ENCODE peak calls at places on chromosomes 2 and 18, in nine cellular contexts. Q is mammary epithelial cell, N is heart left ventricle, X is SJSA1, F is uterus, J is IMR-90, E is ascending aorta, H is stomach, A is pancreas. I is an unnamed sample. For H3K27me3, the result is how much of the 10 kb centered on the place peaks cover.

GRCh38 chr18:57095884-57096283 is 51.0 kb upstream of the BOD1L2 start:
- DNase-seq in X (no peak), H (no peak), Q (no peak), A (no peak), E (no peak), F (no peak), J (no peak), N (no peak), I (no peak)

GRCh38 chr2:24893934-24894333 is 26.1 kb downstream of the ADCY3 start:
- DNase-seq in X (peak), A (no peak), E (no peak), F (no peak), H (no peak), J (peak), N (no peak), Q (no peak), I (no peak)

GRCh38 chr2:44358498-44358897 is 2.8 kb downstream of the PREPL start:
- DNase-seq in X (no peak), A (peak), F (no peak), Q (peak), J (peak), E (no peak), N (peak), H (peak), I (peak)

GRCh38 chr2:173817582-173817981 is 147.6 kb downstream of the SP3 start:
- DNase-seq in Q (no peak), H (no peak), J (no peak), N (no peak), E (no peak), A (no peak), F (no peak), X (no peak), I (no peak)

GRCh38 chr2:191446910-191447309 is 201.7 kb downstream of the MYO1B start:
- DNase-seq in J (no peak), A (no peak), N (no peak), Q (no peak), E (no peak), X (no peak), F (no peak), H (no peak), I (no peak)

GRCh38 chr2:20595439-20596192 is 55.3 kb downstream of the HS1BP3 start:
- DNase-seq in A (no peak), J (peak), E (peak), X (peak), Q (peak), F (peak), H (peak), N (no peak), I (no peak)

GRCh38 chr2:189613077-189613636 is 32.6 kb upstream of the SLC40A1 start:
- DNase-seq in H (no peak), N (peak), E (peak), X (peak), Q (no peak), A (peak), J (peak), F (no peak), I (no peak)

GRCh38 chr2:112110966-112111365 is 27.2 kb upstream of the FBLN7 start:
- DNase-seq in E (no peak), F (no peak), A (no peak), N (no peak), H (no peak), X (no peak), J (no peak), Q (no peak), I (no peak)

GRCh38 chr18:31261792-31262582 is 56.0 kb upstream of the DSG1 start:
- DNase-seq in J (no peak), X (no peak), H (no peak), N (no peak), Q (no peak), A (no peak), F (no peak), E (no peak), I (no peak)

GRCh38 chr2:180057706-180058412 is 50.8 kb upstream of the CWC22 start:
- DNase-seq in A (no peak), N (no peak), X (no peak), J (no peak), Q (no peak), F (no peak), E (no peak), H (no peak), I (no peak)

GRCh38 chr2:174593574-174594203 is 3.9 kb downstream of the WIPF1 start:
- DNase-seq in Q (peak), N (peak), H (no peak), E (no peak), A (no peak), X (peak), F (no peak), J (peak), I (peak)

GRCh38 chr2:196131949-196132925 is 39.1 kb downstream of the STK17B start:
- DNase-seq in J (peak), F (no peak), H (no peak), E (no peak), X (peak), N (no peak), A (no peak), Q (no peak), I (no peak)

GRCh38 chr2:144471316-144472045 is 48.4 kb downstream of the ZEB2 start:
- DNase-seq in N (no peak), A (no peak), X (no peak), E (no peak), H (no peak), F (no peak), Q (no peak), J (no peak), I (no peak)

GRCh38 chr18:48573632-48574293 is 34.9 kb downstream of the CTIF start:
- DNase-seq in J (no peak), H (no peak), A (no peak), N (no peak), X (no peak), E (no peak), F (no peak), Q (no peak), I (no peak)

GRCh38 chr2:214801768-214802397 is 7.6 kb downstream of the BARD1 start:
- DNase-seq in E (no peak), H (no peak), N (no peak), Q (no peak), J (no peak), F (no peak), X (no peak), A (no peak), I (no peak)

GRCh38 chr18:4035521-4035920 is 419.6 kb downstream of the DLGAP1 start:
- DNase-seq in Q (no peak), X (no peak), A (no peak), E (no peak), N (no peak), F (no peak), J (no peak), H (no peak), I (no peak)

GRCh38 chr18:3345885-3346284 is 84.0 kb downstream of the MYL12B start:
- DNase-seq in H (no peak), N (no peak), X (no peak), F (peak), A (no peak), E (no peak), Q (peak), J (peak), I (no peak)

GRCh38 chr2:176565641-176566323 is 296.5 kb downstream of the MTX2 start:
- DNase-seq in J (peak), F (peak), H (no peak), Q (no peak), A (no peak), N (no peak), X (peak), E (no peak), I (no peak)
- H3K27me3 ChIP-seq in J (under half), F (under half), H (under half), Q (under half), A (under half), N (under half), X (under half), E (under half), I (under half)

DNA sequence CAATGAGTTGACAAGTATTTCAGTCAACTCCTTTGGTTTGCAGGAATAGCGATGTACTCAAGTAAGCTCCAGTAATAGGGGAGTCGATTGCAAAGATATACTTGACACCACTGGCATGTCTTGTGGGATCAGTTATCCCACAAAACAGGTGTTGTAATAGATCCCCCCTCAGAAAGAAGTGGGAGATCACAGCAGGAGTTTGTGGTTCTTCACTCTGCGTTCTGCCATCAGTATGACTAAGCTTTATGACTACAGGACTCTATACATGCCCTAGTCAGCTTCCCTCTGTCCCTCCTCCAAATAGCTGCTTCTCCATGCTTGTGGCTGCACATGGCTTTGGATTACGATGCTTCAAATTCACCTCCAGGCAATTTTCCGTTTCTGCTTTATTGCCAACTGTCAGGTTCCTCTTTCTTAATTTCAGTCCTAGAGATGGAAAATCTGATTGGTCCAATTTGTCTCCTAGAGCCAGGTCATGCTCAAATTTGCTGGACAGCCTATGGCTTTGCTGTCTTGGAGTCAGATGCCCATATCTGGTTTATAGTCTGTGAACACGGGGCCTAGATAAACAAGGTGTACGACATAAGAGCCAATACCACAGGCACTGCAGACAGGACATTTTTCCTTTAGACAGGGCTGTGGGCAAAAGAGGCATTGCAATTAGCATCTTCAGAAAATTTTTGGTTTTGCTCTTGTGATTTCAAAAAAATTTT is 221.7 kb downstream of the PAX3 start:
- DNase-seq in H (no peak), E (no peak), X (no peak), N (no peak), J (no peak), Q (no peak), A (no peak), F (no peak), I (no peak)
- H3K27ac ChIP-seq in H (no peak), E (no peak), X (no peak), N (no peak), J (no peak), Q (no peak), A (no peak), F (no peak), I (no peak)

GRCh38 chr18:49812321-49813070 is 837 bp downstream of the ACAA2 start:
- DNase-seq in A (no peak), X (peak), J (peak), Q (peak), N (no peak), E (no peak), F (no peak), H (no peak), I (no peak)
- H3K4me3 ChIP-seq in A (peak), X (peak), J (peak), Q (peak), N (peak), E (peak), F (peak), H (peak), I (peak)

DNA sequence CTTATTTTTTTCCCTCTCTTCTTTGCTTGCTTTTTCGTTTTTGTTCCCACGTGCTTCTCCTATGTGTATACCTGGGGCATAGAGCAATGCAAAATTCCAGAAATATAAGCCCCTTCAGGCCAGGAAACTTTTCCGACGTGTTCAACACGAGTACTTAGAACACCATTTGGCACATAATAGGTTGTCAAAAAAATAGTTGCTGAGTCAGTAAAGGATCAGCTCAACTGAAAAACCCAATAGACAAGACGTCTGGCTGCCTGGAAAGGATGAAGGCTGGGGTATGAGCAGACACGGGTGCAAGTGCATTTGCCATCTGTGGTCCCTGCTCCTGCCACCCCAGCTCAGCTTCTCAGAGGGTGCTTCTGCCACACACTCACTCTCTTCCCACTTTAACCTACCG is 823.0 kb upstream of the SOX11 start:
- DNase-seq in E (no peak), F (no peak), H (no peak), A (no peak), X (no peak), J (no peak), N (no peak), Q (no peak), I (no peak)
- H3K27me3 ChIP-seq in E (under half), F (under half), H (under half), A (under half), X (under half), J (under half), N (under half), Q (under half), I (under half)

DNA sequence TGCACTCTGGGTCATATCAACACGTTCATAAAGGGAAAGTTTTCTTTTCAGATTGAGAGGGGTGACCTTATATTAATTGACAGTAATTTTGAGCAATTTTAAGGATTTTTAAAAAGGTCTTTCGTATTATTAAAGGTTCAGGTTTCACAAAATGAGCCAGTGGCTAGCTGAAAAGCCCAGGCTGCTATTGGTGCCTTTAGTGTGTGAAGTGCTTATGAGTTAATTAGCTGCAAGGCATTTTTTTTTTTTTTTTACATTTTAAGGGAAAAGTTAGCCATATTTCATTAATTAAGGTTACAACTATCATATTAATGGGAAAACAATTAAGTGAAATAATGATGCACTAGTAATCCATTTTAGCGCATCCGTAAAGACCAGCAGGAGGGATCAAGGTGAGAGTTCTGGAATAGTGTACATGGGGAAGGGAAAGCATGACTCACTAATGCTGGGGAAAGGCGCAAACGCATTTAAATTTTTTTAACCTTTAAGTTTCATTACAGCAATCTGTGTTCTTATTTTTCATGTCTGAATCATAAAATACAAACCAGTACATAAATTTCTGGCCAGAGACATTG is 200.0 kb downstream of the ZNF407 start:
- DNase-seq in N (no peak), X (peak), H (no peak), E (no peak), J (no peak), A (no peak), Q (peak), F (no peak), I (no peak)
- H3K27ac ChIP-seq in N (no peak), X (peak), H (no peak), E (no peak), J (no peak), A (peak), Q (no peak), F (no peak), I (no peak)

GRCh38 chr18:8831531-8831930 is 126.2 kb downstream of the MTCL1 start:
- DNase-seq in J (no peak), Q (no peak), X (no peak), N (no peak), H (no peak), E (no peak), A (no peak), F (no peak), I (no peak)
- H3K4me3 ChIP-seq in J (no peak), Q (no peak), X (no peak), N (no peak), H (no peak), E (no peak), A (no peak), F (no peak), I (no peak)

DNA sequence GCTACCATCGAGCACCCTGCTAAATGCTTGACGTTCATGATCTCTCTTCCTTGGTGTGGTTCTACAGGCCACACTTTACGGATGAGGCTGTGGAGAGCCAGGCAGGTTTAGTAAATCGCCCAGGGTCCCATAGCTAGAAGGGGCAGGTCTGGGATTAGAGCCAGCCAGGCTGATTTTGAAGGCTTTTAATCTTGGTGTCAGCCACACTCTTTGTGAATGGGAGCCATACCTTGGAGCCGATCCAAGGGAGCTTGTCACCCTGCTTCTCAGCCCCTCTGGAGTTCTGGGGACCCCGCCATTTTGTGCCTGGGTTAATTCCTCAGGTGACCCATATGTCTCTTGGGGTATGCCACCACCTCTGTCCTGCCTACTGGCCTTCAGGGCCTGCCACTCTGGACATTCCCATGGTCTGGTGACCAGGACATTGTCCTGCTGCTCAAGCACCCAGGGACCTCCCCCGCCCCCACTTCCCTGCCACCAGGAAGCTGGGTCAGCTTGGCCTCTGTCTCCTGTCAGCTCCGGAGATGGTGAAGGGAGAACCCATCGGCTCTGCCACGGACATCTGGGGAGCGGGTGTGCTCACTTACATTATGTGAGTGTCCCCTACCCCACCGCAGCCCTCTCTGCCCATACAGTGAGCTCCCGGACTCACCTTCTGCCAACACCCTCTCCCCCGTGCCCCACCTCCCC is 7.3 kb upstream of the GMPPA start:
- DNase-seq in H (no peak), F (no peak), N (peak), A (no peak), Q (no peak), E (no peak), J (no peak), X (no peak), I (no peak)
- H3K27me3 ChIP-seq in H (half or more), F (under half), N (under half), A (under half), Q (under half), E (under half), J (under half), X (under half), I (under half)

I was measured in CD8-positive, alpha-beta memory T cell.